ENCODE peak calls at places on chromosomes 16 and 17, in seven cellular contexts. One of them, this sample, is unnamed.
A peak's percentile ranks its signal among the peaks of the same experiment; 100 is the strongest.

GRCh38 chr16:47578573-47578972 is 117.4 kb downstream of the PHKB start:
- DNase-seq in GM12864: no peak
- DNase-seq in mucosa of gallbladder: no peak
- DNase-seq in PC-3: no peak
- DNase-seq in right cardiac atrium: no peak
- DNase-seq in NAMALWA: no peak
- DNase-seq in neural crest cell: no peak
- DNase-seq in this sample: no peak

GRCh38 chr17:29483503-29483902 is 83.3 kb downstream of the ABHD15 start:
- DNase-seq in GM12864: no peak
- DNase-seq in mucosa of gallbladder: no peak
- DNase-seq in PC-3: no peak
- DNase-seq in right cardiac atrium: no peak
- DNase-seq in NAMALWA: no peak
- DNase-seq in neural crest cell: no peak
- DNase-seq in this sample: no peak

GRCh38 chr16:21158208-21159110 is at the start of gene LDAF1:
- DNase-seq in GM12864: peak; percentile 16
- DNase-seq in mucosa of gallbladder: peak; percentile 84
- DNase-seq in PC-3: peak; percentile 76
- DNase-seq in right cardiac atrium: peak; percentile 96
- DNase-seq in NAMALWA: peak; percentile 82
- DNase-seq in neural crest cell: peak; percentile 74
- DNase-seq in this sample: peak; percentile 88

GRCh38 chr17:79732804-79733691 is 2.3 kb downstream of the ENPP7 start:
- DNase-seq in GM12864: no peak
- DNase-seq in mucosa of gallbladder: peak; percentile 48
- DNase-seq in PC-3: no peak
- DNase-seq in right cardiac atrium: peak; percentile 56
- DNase-seq in NAMALWA: peak; percentile 81
- DNase-seq in neural crest cell: no peak
- DNase-seq in this sample: no peak

GRCh38 chr16:67202956-67203493 is 4.1 kb downstream of the ELMO3 start:
- DNase-seq in GM12864: no peak
- DNase-seq in mucosa of gallbladder: no peak
- DNase-seq in PC-3: no peak
- DNase-seq in right cardiac atrium: no peak
- DNase-seq in NAMALWA: no peak
- DNase-seq in neural crest cell: no peak
- DNase-seq in this sample: no peak

GRCh38 chr16:74521691-74522090 is 85.2 kb downstream of the GLG1 start:
- DNase-seq in GM12864: no peak
- DNase-seq in mucosa of gallbladder: no peak
- DNase-seq in PC-3: no peak
- DNase-seq in right cardiac atrium: no peak
- DNase-seq in NAMALWA: no peak
- DNase-seq in neural crest cell: no peak
- DNase-seq in this sample: peak; percentile 23

GRCh38 chr17:50271173-50271750 is 3.0 kb upstream of the TMEM92 start:
- DNase-seq in GM12864: no peak
- DNase-seq in mucosa of gallbladder: no peak
- DNase-seq in PC-3: no peak
- DNase-seq in right cardiac atrium: no peak
- DNase-seq in NAMALWA: no peak
- DNase-seq in neural crest cell: no peak
- DNase-seq in this sample: no peak

GRCh38 chr17:39938140-39938869 is 10.8 kb downstream of the LRRC3C start:
- DNase-seq in GM12864: no peak
- DNase-seq in mucosa of gallbladder: no peak
- DNase-seq in PC-3: no peak
- DNase-seq in right cardiac atrium: no peak
- DNase-seq in NAMALWA: peak; percentile 29
- DNase-seq in neural crest cell: no peak
- DNase-seq in this sample: no peak

GRCh38 chr17:61179316-61179715 is 220.3 kb upstream of the TBX2 start:
- DNase-seq in GM12864: no peak
- DNase-seq in mucosa of gallbladder: no peak
- DNase-seq in PC-3: no peak
- DNase-seq in right cardiac atrium: no peak
- DNase-seq in NAMALWA: no peak
- DNase-seq in neural crest cell: peak; percentile 30
- DNase-seq in this sample: no peak

GRCh38 chr17:51029568-51030463 is 90.9 kb downstream of the SPAG9 start:
- DNase-seq in GM12864: no peak
- DNase-seq in mucosa of gallbladder: no peak
- DNase-seq in PC-3: no peak
- DNase-seq in right cardiac atrium: no peak
- DNase-seq in NAMALWA: peak; percentile 55
- DNase-seq in neural crest cell: no peak
- DNase-seq in this sample: no peak

GRCh38 chr16:11632455-11632921 is 35.8 kb upstream of the SNN start:
- DNase-seq in GM12864: no peak
- DNase-seq in mucosa of gallbladder: peak; percentile 63
- DNase-seq in PC-3: no peak
- DNase-seq in right cardiac atrium: peak; percentile 83
- DNase-seq in NAMALWA: no peak
- DNase-seq in neural crest cell: no peak
- DNase-seq in this sample: peak; percentile 78

GRCh38 chr17:49031965-49032928 is 35.1 kb downstream of the IGF2BP1 start:
- DNase-seq in GM12864: peak; percentile 40
- DNase-seq in mucosa of gallbladder: peak; percentile 46
- DNase-seq in PC-3: peak; percentile 94
- DNase-seq in right cardiac atrium: no peak
- DNase-seq in NAMALWA: peak; percentile 85
- DNase-seq in neural crest cell: peak; percentile 48
- DNase-seq in this sample: no peak

GRCh38 chr16:66476328-66477027 is 49.4 kb downstream of the BEAN1 start:
- DNase-seq in GM12864: no peak
- DNase-seq in mucosa of gallbladder: no peak
- DNase-seq in PC-3: no peak
- DNase-seq in right cardiac atrium: peak; percentile 69
- DNase-seq in NAMALWA: peak; percentile 70
- DNase-seq in neural crest cell: no peak
- DNase-seq in this sample: no peak

GRCh38 chr16:3035972-3036725 is 595 bp downstream of the BICDL2 start:
- DNase-seq in GM12864: no peak
- DNase-seq in mucosa of gallbladder: no peak
- DNase-seq in PC-3: no peak
- DNase-seq in right cardiac atrium: peak; percentile 39
- DNase-seq in NAMALWA: no peak
- DNase-seq in neural crest cell: no peak
- DNase-seq in this sample: no peak

GRCh38 chr16:56048425-56049100 is 142.7 kb upstream of the GNAO1 start:
- DNase-seq in GM12864: peak; percentile 13
- DNase-seq in mucosa of gallbladder: no peak
- DNase-seq in PC-3: no peak
- DNase-seq in right cardiac atrium: no peak
- DNase-seq in NAMALWA: peak; percentile 74
- DNase-seq in neural crest cell: no peak
- DNase-seq in this sample: no peak